ENCODE peak calls at places on chromosome 20, in five cellular contexts. M, I, S, J and Z are unnamed samples.

GRCh38 chr20:63560333-63560805 is 6.4 kb downstream of the FNDC11 start:
- DNase-seq in M (no peak), J (no peak), I (no peak), S (no peak), Z (no peak)

GRCh38 chr20:3101737-3102574 is 17.4 kb upstream of the AVP start:
- DNase-seq in J (no peak), I (no peak), S (no peak), M (peak; percentile 5), Z (no peak)

GRCh38 chr20:37686762-37687477 is 6.9 kb upstream of the CTNNBL1 start:
- DNase-seq in M (no peak), I (no peak), S (no peak), J (no peak), Z (no peak)

GRCh38 chr20:17967595-17968365 is 814 bp downstream of the SNX5 start:
- DNase-seq in I (no peak), M (no peak), J (no peak), S (no peak), Z (peak; percentile 13)

GRCh38 chr20:37519508-37520416 is 1.3 kb upstream of the NNAT start:
- DNase-seq in J (peak; percentile 70), S (no peak), M (no peak), I (no peak), Z (no peak)

GRCh38 chr20:46021361-46022359 is 7.4 kb upstream of the SLC12A5 start:
- DNase-seq in S (peak; percentile 90), I (peak; percentile 69), J (peak; percentile 69), M (no peak), Z (peak; percentile 51)

GRCh38 chr20:17848249-17848648 is 120.3 kb downstream of the SNX5 start:
- DNase-seq in I (no peak), M (no peak), J (no peak), S (no peak), Z (no peak)

GRCh38 chr20:4242376-4242775 is 227.0 kb upstream of the RNF24 start:
- DNase-seq in I (no peak), J (no peak), M (no peak), S (no peak), Z (no peak)

GRCh38 chr20:2752631-2753455 is 47.6 kb downstream of the CPXM1 start:
- DNase-seq in J (peak; percentile 58), I (no peak), M (no peak), S (peak; percentile 63), Z (no peak)

GRCh38 chr20:25470045-25470444 is 62.6 kb downstream of the GINS1 start:
- DNase-seq in I (peak; percentile 52), J (peak; percentile 57), S (peak; percentile 70), M (peak; percentile 13), Z (peak; percentile 45)

GRCh38 chr20:61436674-61437279 is 184.7 kb downstream of the CDH4 start:
- DNase-seq in J (no peak), M (no peak), S (no peak), I (no peak), Z (no peak)

GRCh38 chr20:44166008-44166407 is 21.0 kb downstream of the JPH2 start:
- DNase-seq in I (no peak), S (no peak), M (no peak), J (peak; percentile 53), Z (no peak)

GRCh38 chr20:5524886-5525285 is 208.1 kb upstream of the PROKR2 start:
- DNase-seq in M (no peak), J (no peak), S (no peak), I (no peak), Z (no peak)

GRCh38 chr20:33835773-33836172 is 24.6 kb downstream of the CHMP4B start:
- DNase-seq in J (no peak), I (no peak), M (no peak), S (no peak), Z (no peak)
- TF ChIP-seq POLR2AphosphoS5 in J (no peak), I (no peak), M (no peak), S (no peak), Z (no peak)

DNA sequence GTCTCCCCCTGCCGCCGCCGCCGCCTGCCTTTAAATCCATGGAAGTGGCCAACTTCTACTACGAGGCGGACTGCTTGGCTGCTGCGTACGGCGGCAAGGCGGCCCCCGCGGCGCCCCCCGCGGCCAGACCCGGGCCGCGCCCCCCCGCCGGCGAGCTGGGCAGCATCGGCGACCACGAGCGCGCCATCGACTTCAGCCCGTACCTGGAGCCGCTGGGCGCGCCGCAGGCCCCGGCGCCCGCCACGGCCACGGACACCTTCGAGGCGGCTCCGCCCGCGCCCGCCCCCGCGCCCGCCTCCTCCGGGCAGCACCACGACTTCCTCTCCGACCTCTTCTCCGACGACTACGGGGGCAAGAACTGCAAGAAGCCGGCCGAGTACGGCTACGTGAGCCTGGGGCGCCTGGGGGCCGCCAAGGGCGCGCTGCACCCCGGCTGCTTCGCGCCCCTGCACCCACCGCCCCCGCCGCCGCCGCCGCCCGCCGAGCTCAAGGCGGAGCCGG is 485 bp downstream of the CEBPB start:
- DNase-seq in S (peak; percentile 75), I (no peak), M (no peak), J (no peak), Z (no peak)
- TF ChIP-seq POLR2A in S (no peak), I (no peak), M (no peak), J (no peak), Z (no peak)

GRCh38 chr20:32116079-32116521 is 6.6 kb downstream of the TM9SF4 start:
- DNase-seq in J (no peak), I (no peak), M (no peak), S (no peak), Z (no peak)
- TF ChIP-seq TAF1 in J (no peak), I (no peak), M (no peak), S (no peak), Z (no peak)

DNA sequence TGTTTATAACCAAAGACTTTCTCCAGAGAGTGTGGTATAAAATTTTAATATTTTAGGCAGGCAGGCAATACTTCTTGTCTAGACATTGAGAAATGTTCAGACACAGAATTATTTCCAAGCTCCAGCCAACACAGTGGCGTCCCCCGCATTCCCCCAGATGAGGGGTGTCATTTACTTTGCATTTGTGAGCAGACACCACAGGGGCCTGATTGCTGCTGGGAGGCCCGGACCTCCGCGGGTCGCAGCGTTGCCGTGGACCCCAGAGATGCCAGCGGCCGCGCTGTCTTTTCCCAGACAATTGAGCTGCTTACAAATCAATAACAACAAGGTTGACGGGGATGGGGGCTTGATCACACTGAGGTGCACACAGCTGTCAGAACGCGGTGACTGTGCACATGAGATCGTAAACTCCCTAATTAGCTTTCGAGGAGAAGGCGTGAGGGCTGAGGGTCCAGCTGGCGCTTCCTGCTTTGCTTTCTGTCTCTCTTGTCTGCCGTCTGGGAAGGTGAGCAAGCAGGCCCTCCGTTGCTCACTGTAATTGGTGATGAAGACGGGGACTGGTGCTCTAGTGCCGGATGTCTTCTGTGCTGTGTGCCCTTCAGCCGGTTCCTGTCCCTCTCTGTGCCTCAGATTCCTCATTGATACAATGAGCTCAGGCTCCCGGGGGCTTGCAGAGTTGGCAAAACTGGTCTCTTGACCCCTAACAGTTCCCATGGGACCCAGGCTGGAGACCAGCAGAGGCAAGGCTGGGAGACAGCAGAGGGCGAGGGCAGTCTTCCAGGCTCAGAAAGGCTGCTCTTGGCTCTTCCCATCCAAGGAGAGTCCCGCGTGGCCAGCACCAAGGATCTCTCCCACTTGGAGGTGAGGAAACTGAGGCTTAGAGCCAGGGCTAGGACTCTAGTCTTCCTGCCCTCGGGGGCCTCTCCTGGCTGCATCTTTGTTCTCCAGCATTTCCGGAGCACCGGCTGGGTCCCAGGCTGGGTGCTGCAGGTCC is 125.9 kb upstream of the PMEPA1 start:
- DNase-seq in J (no peak), M (no peak), S (no peak), I (no peak), Z (no peak)
- TF ChIP-seq POLR2AphosphoS5 in J (no peak), M (no peak), S (no peak), I (no peak), Z (no peak)

DNA sequence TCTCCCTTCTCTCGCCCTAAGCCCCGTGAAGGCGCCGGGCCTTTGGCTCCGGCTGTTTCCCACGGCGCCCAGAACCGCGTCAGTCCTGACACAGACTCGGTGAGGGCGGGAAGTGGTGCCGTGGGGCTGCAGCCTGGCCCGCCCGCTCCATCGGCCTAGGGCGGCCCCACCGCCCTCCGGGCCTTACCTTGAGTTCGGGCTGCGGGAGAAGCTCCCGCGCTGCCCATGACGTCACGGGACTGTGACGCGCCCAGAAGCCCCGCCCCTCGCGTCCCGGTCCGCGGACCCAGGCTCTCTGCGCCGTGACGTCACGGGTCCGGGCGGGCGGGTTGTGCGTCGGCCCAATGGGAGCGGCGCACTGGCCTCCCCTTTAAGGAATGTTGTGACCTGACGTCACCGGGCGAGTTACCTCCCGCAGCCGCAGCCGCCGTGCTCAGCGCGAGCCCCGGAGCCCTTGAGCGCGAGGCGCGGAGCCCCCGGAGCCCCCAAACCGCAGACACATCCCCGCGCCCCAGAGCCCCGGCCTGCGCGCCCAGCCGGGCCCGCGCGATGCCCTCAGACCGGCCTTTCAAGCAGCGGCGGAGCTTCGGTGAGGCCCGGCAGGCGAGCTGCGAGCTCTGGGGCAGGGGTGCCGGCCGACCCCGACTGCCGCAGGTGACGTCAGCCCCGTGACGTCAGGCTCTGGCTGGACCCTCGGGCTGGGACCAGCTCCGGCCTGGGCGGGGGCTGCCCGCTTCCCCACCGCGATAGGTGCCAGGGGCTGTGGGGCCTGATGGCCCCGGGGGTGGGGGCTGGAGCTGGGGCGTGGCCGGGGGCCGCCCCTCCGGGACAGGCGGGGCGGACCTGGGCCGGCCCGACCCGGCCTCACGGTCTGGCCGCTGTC is at the start of gene MAP1LC3A:
- DNase-seq in M (no peak), S (peak; percentile 57), I (peak; percentile 94), J (no peak), Z (peak; percentile 87)
- TF ChIP-seq POLR2A in M (peak; percentile 57), S (no peak), I (no peak), J (no peak), Z (no peak)

GRCh38 chr20:34199183-34199582 is 42.0 kb upstream of the ASIP start:
- DNase-seq in M (no peak), J (no peak), I (no peak), S (no peak), Z (no peak)
- TF ChIP-seq TAF1 in M (no peak), J (no peak), I (no peak), S (no peak), Z (no peak)

GRCh38 chr20:50283922-50284810 is 93.5 kb downstream of the CEBPB start:
- DNase-seq in S (no peak), J (peak; percentile 58), M (no peak), I (no peak), Z (no peak)
- TF ChIP-seq POLR2AphosphoS5 in S (no peak), J (no peak), M (no peak), I (no peak), Z (no peak)

GRCh38 chr20:33663161-33664084 is 1.3 kb downstream of the C20orf144 start:
- DNase-seq in S (peak; percentile 90), M (no peak), J (peak; percentile 70), I (peak; percentile 91), Z (peak; percentile 93)
- TF ChIP-seq POLR2A in S (peak; percentile 83), M (peak; percentile 95), J (peak; percentile 65), I (peak; percentile 67), Z (peak; percentile 84)

GRCh38 chr20:38723982-38724602 is at the start of gene SLC32A1:
- DNase-seq in S (no peak), M (no peak), I (no peak), J (no peak), Z (peak; percentile 31)
- TF ChIP-seq TAF1 in S (no peak), M (no peak), I (no peak), J (no peak), Z (no peak)

GRCh38 chr20:53829086-53829703 is 235.6 kb upstream of the ZNF217 start:
- DNase-seq in J (no peak), M (no peak), S (peak; percentile 65), I (no peak), Z (no peak)
- TF ChIP-seq POLR2AphosphoS5 in J (no peak), M (peak; percentile 28), S (no peak), I (no peak), Z (no peak)